ENCODE peak calls at places on chromosomes 1 and 21, in four cellular contexts. U is H9, T is neuronal stem cell, V is IMR-90. W is an unnamed sample.

GRCh38 chr21:44344541-44345183 is 5.5 kb upstream of the CFAP410 start:
- DNase-seq in V (no peak), T (no peak), U (no peak), W (no peak)

GRCh38 chr1:31183927-31184554 is 55.6 kb downstream of the NKAIN1 start:
- DNase-seq in T (peak; percentile 76), U (peak; percentile 75), V (peak; percentile 33), W (peak; percentile 56)

GRCh38 chr1:111570781-111571181 is 48.8 kb upstream of the RAP1A start:
- DNase-seq in V (peak; percentile 35), T (no peak), U (peak; percentile 49), W (no peak)

GRCh38 chr1:196650403-196650802 is 1.4 kb upstream of the CFH start:
- DNase-seq in V (no peak), T (no peak), U (peak; percentile 35), W (no peak)

GRCh38 chr1:215267495-215267894 is 185.0 kb downstream of the KCNK2 start:
- DNase-seq in U (no peak), T (no peak), V (peak; percentile 27), W (no peak)

GRCh38 chr1:202615501-202616354 is 94.5 kb downstream of the SYT2 start:
- DNase-seq in V (peak; percentile 45), U (no peak), T (no peak), W (peak; percentile 88)

GRCh38 chr1:235999259-235999925 is 65.5 kb downstream of the NID1 start:
- DNase-seq in V (peak; percentile 99), T (no peak), U (no peak), W (peak; percentile 97)

GRCh38 chr1:10555635-10556429 is 81.1 kb downstream of the PEX14 start:
- DNase-seq in V (no peak), T (no peak), U (no peak), W (no peak)

GRCh38 chr1:83741348-83741747 is 257.6 kb downstream of the TTLL7 start:
- DNase-seq in V (no peak), U (no peak), T (peak; percentile 78), W (no peak)

GRCh38 chr1:54976747-54977146 is 3.7 kb upstream of the TMEM61 start:
- DNase-seq in T (no peak), U (no peak), V (no peak), W (no peak)

GRCh38 chr1:230048322-230048721 is 18.7 kb upstream of the GALNT2 start:
- DNase-seq in T (no peak), V (no peak), U (no peak), W (no peak)

GRCh38 chr1:172238969-172239368 is 181.5 kb upstream of the C1orf105 start:
- DNase-seq in U (no peak), T (no peak), V (no peak), W (no peak)

GRCh38 chr21:25186278-25186677 is 421.0 kb downstream of the MRPL39 start:
- DNase-seq in T (no peak), U (no peak), V (no peak), W (no peak)

GRCh38 chr1:101112051-101112770 is 86.6 kb upstream of the DPH5 start:
- DNase-seq in V (no peak), U (no peak), T (no peak), W (no peak)

GRCh38 chr1:109034382-109034781 is 7.5 kb downstream of the WDR47 start:
- DNase-seq in T (no peak), V (no peak), U (no peak), W (no peak)

GRCh38 chr21:25561668-25562641 is 45.3 kb downstream of the MRPL39 start:
- DNase-seq in T (peak; percentile 31), V (peak; percentile 82), U (peak; percentile 66), W (peak; percentile 79)

GRCh38 chr1:5994713-5995621 is 2.7 kb upstream of the NPHP4 start:
- DNase-seq in U (no peak), T (no peak), V (no peak), W (no peak)

GRCh38 chr1:236753554-236753953 is 41.5 kb upstream of the MTR start:
- DNase-seq in V (peak; percentile 21), T (peak; percentile 18), U (peak; percentile 62), W (peak; percentile 54)

GRCh38 chr1:63891211-63891610 is 117.4 kb downstream of the ROR1 start:
- DNase-seq in V (no peak), U (no peak), T (no peak), W (no peak)

GRCh38 chr1:232383455-232384074 is 246.4 kb downstream of the SIPA1L2 start:
- DNase-seq in V (no peak), T (no peak), U (no peak), W (no peak)
- H2BK15ac ChIP-seq in V (no peak overlapping the region), T (no peak overlapping the region), U (no peak overlapping the region), W (peak overlapping the region; percentile 77)

GRCh38 chr1:241782396-241782795 is 65.6 kb upstream of the EXO1 start:
- DNase-seq in T (no peak), U (no peak), V (no peak), W (no peak)
- H2BK120ac ChIP-seq in T (no peak overlapping the region), U (no peak overlapping the region), V (no peak overlapping the region), W (no peak overlapping the region)

GRCh38 chr1:46900401-46900800 is 40.9 kb downstream of the CYP4A11 start:
- DNase-seq in T (no peak), V (no peak), U (no peak), W (no peak)
- H2BK15ac ChIP-seq in T (no peak overlapping the region), V (no peak overlapping the region), U (no peak overlapping the region), W (no peak overlapping the region)

GRCh38 chr1:165894591-165894990 is 67.2 kb downstream of the UCK2 start:
- DNase-seq in U (peak; percentile 18), T (no peak), V (peak; percentile 64), W (no peak)
- H2BK120ac ChIP-seq in U (no peak overlapping the region), T (no peak overlapping the region), V (peak overlapping the region; percentile 97), W (no peak overlapping the region)

DNA sequence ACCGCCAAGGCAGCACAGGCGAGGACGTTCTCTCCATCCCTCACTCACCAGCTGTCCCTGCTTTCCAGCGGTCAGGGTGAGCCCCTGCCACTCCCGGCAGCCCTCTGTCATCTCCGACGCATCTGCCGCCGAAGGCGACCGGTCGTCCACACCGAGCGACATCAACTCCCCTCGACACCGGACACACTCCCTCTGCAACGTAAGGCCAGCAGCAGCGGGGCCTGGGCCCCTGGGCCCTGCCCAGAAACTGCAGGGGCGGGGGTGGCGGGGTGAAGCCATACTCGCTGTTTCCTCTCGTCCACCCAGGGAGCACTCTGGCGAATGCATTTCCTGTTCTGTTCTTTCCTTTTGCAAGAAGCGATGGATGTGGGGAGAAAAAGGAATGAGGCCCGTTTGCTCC is 93.4 kb upstream of the TMEM51 start:
- DNase-seq in T (no peak), U (no peak), V (no peak), W (no peak)
- H2BK15ac ChIP-seq in T (no peak overlapping the region), U (no peak overlapping the region), V (no peak overlapping the region), W (no peak overlapping the region)

DNA sequence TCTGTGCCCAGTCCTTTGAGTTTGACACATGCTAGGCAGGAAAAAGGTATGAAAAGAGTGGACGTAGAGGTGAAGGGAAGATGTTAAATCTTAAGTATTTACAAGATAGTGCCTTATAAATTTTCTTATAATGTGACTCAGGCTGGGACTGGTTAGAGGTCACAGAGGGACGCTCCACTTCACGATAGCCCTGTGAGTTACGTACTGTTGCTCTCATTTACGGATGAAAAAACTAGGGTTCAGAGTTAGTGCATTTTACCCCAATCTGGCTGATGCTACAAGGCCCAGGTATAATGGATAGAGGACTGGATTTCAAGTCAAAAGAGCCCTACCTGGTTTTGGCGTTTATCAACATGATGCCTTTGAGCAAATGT is 1.4 kb upstream of the TUT4 start:
- DNase-seq in V (no peak), T (peak; percentile 12), U (no peak), W (peak; percentile 19)
- H2BK120ac ChIP-seq in V (peak overlapping the region; percentile 45), T (no peak overlapping the region), U (no peak overlapping the region), W (peak overlapping the region; percentile 15)